ENCODE peak calls at places on chromosomes 3 and 15, in eight cellular contexts. L, U, J, Q, D, N, R and Z are unnamed samples.

GRCh38 chr3:99753268-99753975 is 64.2 kb upstream of the CMSS1 start:
- DNase-seq in L (no peak), N (no peak), D (no peak), Q (peak), R (no peak), J (peak), U (peak), Z (peak)

GRCh38 chr3:171329759-171330158 is 130.4 kb downstream of the TNIK start:
- DNase-seq in D (no peak), L (no peak), Q (no peak), R (no peak), U (no peak), J (no peak), N (no peak), Z (no peak)

GRCh38 chr3:184740509-184741258 is 28.8 kb upstream of the MAGEF1 start:
- DNase-seq in N (no peak), R (no peak), Q (no peak), L (no peak), J (no peak), D (no peak), U (peak), Z (peak)

GRCh38 chr15:76987896-76988860 is 6.7 kb upstream of the PSTPIP1 start:
- DNase-seq in U (no peak), R (no peak), D (no peak), L (no peak), N (no peak), Q (no peak), J (peak), Z (no peak)

GRCh38 chr15:79898369-79898768 is 1.6 kb upstream of the MTHFS start:
- DNase-seq in R (no peak), U (no peak), Q (no peak), J (no peak), L (no peak), D (no peak), N (no peak), Z (no peak)

GRCh38 chr15:63587527-63587926 is 9.7 kb upstream of the FBXL22 start:
- DNase-seq in U (no peak), J (no peak), Q (peak), R (no peak), N (no peak), L (no peak), D (no peak), Z (no peak)

GRCh38 chr3:24316887-24317383 is 177.7 kb downstream of the THRB start:
- DNase-seq in D (no peak), L (no peak), U (no peak), Q (no peak), N (no peak), J (no peak), R (no peak), Z (no peak)

GRCh38 chr15:27454281-27455060 is 483.5 kb downstream of the GABRG3 start:
- DNase-seq in D (no peak), N (no peak), L (no peak), Q (peak), J (no peak), U (no peak), R (no peak), Z (no peak)

GRCh38 chr3:87771338-87772059 is 287.3 kb downstream of the CGGBP1 start:
- DNase-seq in U (no peak), J (peak), Q (peak), R (no peak), N (no peak), D (no peak), L (no peak), Z (no peak)

GRCh38 chr15:91864669-91865068 is 11.2 kb downstream of the SLCO3A1 start:
- DNase-seq in Q (no peak), R (no peak), J (no peak), U (no peak), D (no peak), L (no peak), N (no peak), Z (no peak)

GRCh38 chr3:194421-194820 is 2.1 kb upstream of the CHL1 start:
- DNase-seq in L (no peak), J (no peak), Q (no peak), N (no peak), U (no peak), D (no peak), R (no peak), Z (no peak)

GRCh38 chr3:52277972-52278509 is 408 bp downstream of the WDR82 start:
- DNase-seq in D (peak), U (peak), L (peak), Q (peak), J (peak), R (no peak), N (peak), Z (peak)

GRCh38 chr3:53696401-53697172 is 149.6 kb downstream of the CHDH start:
- DNase-seq in J (no peak), D (no peak), L (no peak), U (no peak), N (no peak), R (no peak), Q (no peak), Z (no peak)

GRCh38 chr3:101857279-101857678 is 8.0 kb downstream of the NFKBIZ start:
- DNase-seq in N (no peak), J (no peak), R (no peak), Q (no peak), L (no peak), D (no peak), U (no peak), Z (no peak)

GRCh38 chr3:144272715-144273114 is 301.1 kb downstream of the DIPK2A start:
- DNase-seq in J (no peak), N (no peak), U (no peak), R (no peak), Q (no peak), L (no peak), D (no peak), Z (no peak)

GRCh38 chr3:2908693-2909351 is 201.4 kb downstream of the IL5RA start:
- DNase-seq in U (no peak), L (no peak), Q (no peak), N (no peak), J (no peak), D (no peak), R (no peak), Z (no peak)

GRCh38 chr3:58564456-58565160 is 12.6 kb downstream of the FAM107A start:
- DNase-seq in U (peak), Q (peak), L (no peak), J (no peak), R (no peak), D (no peak), N (no peak), Z (no peak)

GRCh38 chr3:141412936-141413354 is 44.6 kb downstream of the ZBTB38 start:
- DNase-seq in Q (peak), D (no peak), U (no peak), R (peak), L (no peak), J (no peak), N (peak), Z (peak)

GRCh38 chr3:72630614-72631344 is 217.5 kb downstream of the SHQ1 start:
- DNase-seq in U (no peak), J (no peak), D (no peak), R (no peak), L (no peak), N (no peak), Q (no peak), Z (no peak)

GRCh38 chr15:67003586-67003985 is 61.8 kb upstream of the SMAD3 start:
- DNase-seq in J (no peak), D (no peak), U (no peak), L (no peak), R (no peak), N (no peak), Q (no peak), Z (no peak)

GRCh38 chr15:33322091-33322490 is 11.3 kb downstream of the RYR3 start:
- DNase-seq in D (no peak), J (no peak), N (no peak), U (no peak), R (no peak), L (no peak), Q (no peak), Z (no peak)

GRCh38 chr3:156681003-156681402 is 6.6 kb downstream of the TIPARP start:
- DNase-seq in D (no peak), J (peak), N (no peak), Q (peak), U (no peak), R (no peak), L (no peak), Z (no peak)

GRCh38 chr3:60216462-60216861 is 1034.8 kb downstream of the FHIT start:
- DNase-seq in U (no peak), L (no peak), D (no peak), N (no peak), J (no peak), R (no peak), Q (no peak), Z (no peak)

GRCh38 chr3:178072391-178072790 is 463.8 kb upstream of the KCNMB2 start:
- DNase-seq in U (no peak), D (no peak), J (no peak), Q (peak), L (no peak), R (no peak), N (no peak), Z (peak)

GRCh38 chr3:71984843-71985594 is 200.1 kb upstream of the PROK2 start:
- DNase-seq in Q (no peak), R (no peak), J (no peak), U (no peak), L (no peak), N (peak), D (no peak), Z (no peak)

GRCh38 chr3:5186854-5187151 is 704 bp upstream of the EDEM1 start:
- DNase-seq in Q (peak), U (no peak), N (no peak), R (no peak), J (no peak), L (no peak), D (no peak), Z (no peak)

GRCh38 chr3:45664558-45664957 is 24.6 kb upstream of the SACM1L start:
- DNase-seq in N (peak), L (peak), J (no peak), R (no peak), U (no peak), Q (no peak), D (peak), Z (no peak)

GRCh38 chr3:127015282-127016042 is 32.5 kb downstream of the PLXNA1 start:
- DNase-seq in R (peak), U (no peak), D (no peak), L (no peak), N (no peak), Q (no peak), J (no peak), Z (no peak)

GRCh38 chr15:95799286-95800187 is 531.0 kb upstream of the NR2F2 start:
- DNase-seq in J (no peak), R (no peak), L (no peak), N (no peak), D (no peak), Q (peak), U (peak), Z (no peak)

GRCh38 chr15:71364117-71364584 is 248.9 kb downstream of the THSD4 start:
- DNase-seq in D (no peak), J (no peak), N (no peak), L (no peak), Q (no peak), R (no peak), U (peak), Z (no peak)